ENCODE peak calls at places on chromosomes 3 and 15, in five cellular contexts. One of them, this sample, is unnamed.

GRCh38 chr3:53342353-53342752 is 5.0 kb downstream of the DCP1A start:
- DNase-seq in tibial artery: no peak
- DNase-seq in Calu3: no peak
- DNase-seq in endothelial cell: no peak
- DNase-seq in fibroblast of mammary gland: peak
- DNase-seq in this sample: no peak

GRCh38 chr15:78055923-78056713 is 21.4 kb downstream of the TBC1D2B start:
- DNase-seq in tibial artery: peak
- DNase-seq in Calu3: peak
- DNase-seq in endothelial cell: peak
- DNase-seq in fibroblast of mammary gland: peak
- DNase-seq in this sample: no peak

GRCh38 chr3:69784854-69785523 is 45.7 kb downstream of the MITF start:
- DNase-seq in tibial artery: peak
- DNase-seq in Calu3: peak
- DNase-seq in endothelial cell: no peak
- DNase-seq in fibroblast of mammary gland: peak
- DNase-seq in this sample: no peak

GRCh38 chr15:63601727-63602185 is 4.6 kb downstream of the FBXL22 start:
- DNase-seq in tibial artery: no peak
- DNase-seq in Calu3: peak
- DNase-seq in endothelial cell: no peak
- DNase-seq in fibroblast of mammary gland: no peak
- DNase-seq in this sample: no peak

GRCh38 chr3:46062679-46063078 is 35.4 kb upstream of the XCR1 start:
- DNase-seq in tibial artery: no peak
- DNase-seq in Calu3: no peak
- DNase-seq in endothelial cell: no peak
- DNase-seq in fibroblast of mammary gland: no peak
- DNase-seq in this sample: no peak

GRCh38 chr3:22431334-22431733 is 680.3 kb upstream of the ZNF385D start:
- DNase-seq in tibial artery: no peak
- DNase-seq in Calu3: no peak
- DNase-seq in endothelial cell: no peak
- DNase-seq in fibroblast of mammary gland: no peak
- DNase-seq in this sample: no peak

GRCh38 chr3:14199641-14200040 is 21.0 kb downstream of the LSM3 start:
- DNase-seq in tibial artery: no peak
- DNase-seq in Calu3: no peak
- DNase-seq in endothelial cell: no peak
- DNase-seq in fibroblast of mammary gland: no peak
- DNase-seq in this sample: no peak

GRCh38 chr3:126287536-126288181 is 69.5 kb downstream of the KLF15 start:
- DNase-seq in tibial artery: peak
- DNase-seq in Calu3: peak
- DNase-seq in endothelial cell: peak
- DNase-seq in fibroblast of mammary gland: peak
- DNase-seq in this sample: no peak

GRCh38 chr3:44762170-44762677 is 630 bp downstream of the KIF15 start:
- DNase-seq in tibial artery: no peak
- DNase-seq in Calu3: no peak
- DNase-seq in endothelial cell: no peak
- DNase-seq in fibroblast of mammary gland: peak
- DNase-seq in this sample: no peak

GRCh38 chr15:54815546-54815945 is 381.2 kb downstream of the RSL24D1 start:
- DNase-seq in tibial artery: no peak
- DNase-seq in Calu3: no peak
- DNase-seq in endothelial cell: no peak
- DNase-seq in fibroblast of mammary gland: no peak
- DNase-seq in this sample: no peak

GRCh38 chr3:30073622-30074021 is 532.8 kb upstream of the TGFBR2 start:
- DNase-seq in tibial artery: no peak
- DNase-seq in Calu3: no peak
- DNase-seq in endothelial cell: no peak
- DNase-seq in fibroblast of mammary gland: peak
- DNase-seq in this sample: no peak

GRCh38 chr15:42143356-42143755 is 13.1 kb downstream of the PLA2G4F start:
- DNase-seq in tibial artery: no peak
- DNase-seq in Calu3: no peak
- DNase-seq in endothelial cell: no peak
- DNase-seq in fibroblast of mammary gland: no peak
- DNase-seq in this sample: no peak

GRCh38 chr3:30263921-30264313 is 342.5 kb upstream of the TGFBR2 start:
- DNase-seq in tibial artery: no peak
- DNase-seq in Calu3: no peak
- DNase-seq in endothelial cell: no peak
- DNase-seq in fibroblast of mammary gland: no peak
- DNase-seq in this sample: no peak

GRCh38 chr15:36177590-36178281 is 401.7 kb upstream of the CDIN1 start:
- DNase-seq in tibial artery: no peak
- DNase-seq in Calu3: peak
- DNase-seq in endothelial cell: no peak
- DNase-seq in fibroblast of mammary gland: peak
- DNase-seq in this sample: no peak

GRCh38 chr3:126731044-126731443 is 27.0 kb downstream of the CHCHD6 start:
- DNase-seq in tibial artery: no peak
- DNase-seq in Calu3: no peak
- DNase-seq in endothelial cell: no peak
- DNase-seq in fibroblast of mammary gland: no peak
- DNase-seq in this sample: no peak

GRCh38 chr3:18424213-18424861 is 802 bp downstream of the SATB1 start:
- DNase-seq in tibial artery: peak
- DNase-seq in Calu3: no peak
- DNase-seq in endothelial cell: no peak
- DNase-seq in fibroblast of mammary gland: no peak
- DNase-seq in this sample: no peak

GRCh38 chr3:172166261-172166660 is 126.9 kb downstream of the FNDC3B start:
- DNase-seq in tibial artery: no peak
- DNase-seq in Calu3: no peak
- DNase-seq in endothelial cell: no peak
- DNase-seq in fibroblast of mammary gland: no peak
- DNase-seq in this sample: no peak

GRCh38 chr15:33801954-33802353 is 166.3 kb upstream of the CHRM5 start:
- DNase-seq in tibial artery: no peak
- DNase-seq in Calu3: no peak
- DNase-seq in endothelial cell: no peak
- DNase-seq in fibroblast of mammary gland: no peak
- DNase-seq in this sample: no peak

GRCh38 chr15:29686445-29687203 is 135.6 kb downstream of the TJP1 start:
- DNase-seq in tibial artery: no peak
- DNase-seq in Calu3: no peak
- DNase-seq in endothelial cell: no peak
- DNase-seq in fibroblast of mammary gland: no peak
- DNase-seq in this sample: no peak

GRCh38 chr3:2856062-2856792 is 253.9 kb downstream of the IL5RA start:
- DNase-seq in tibial artery: no peak
- DNase-seq in Calu3: no peak
- DNase-seq in endothelial cell: no peak
- DNase-seq in fibroblast of mammary gland: no peak
- DNase-seq in this sample: no peak

GRCh38 chr3:184505479-184505878 is 56.1 kb upstream of the EPHB3 start:
- DNase-seq in tibial artery: no peak
- DNase-seq in Calu3: no peak
- DNase-seq in endothelial cell: no peak
- DNase-seq in fibroblast of mammary gland: no peak
- DNase-seq in this sample: no peak

GRCh38 chr3:38916706-38917105 is 100.7 kb upstream of the SCN10A start:
- DNase-seq in tibial artery: no peak
- DNase-seq in Calu3: no peak
- DNase-seq in endothelial cell: no peak
- DNase-seq in fibroblast of mammary gland: no peak
- DNase-seq in this sample: no peak

GRCh38 chr15:89244512-89244869 is 712 bp downstream of the FANCI start:
- DNase-seq in tibial artery: no peak
- DNase-seq in Calu3: no peak
- DNase-seq in endothelial cell: no peak
- DNase-seq in fibroblast of mammary gland: peak
- DNase-seq in this sample: no peak

GRCh38 chr3:130725746-130726145 is 20.9 kb downstream of the PIK3R4 start:
- DNase-seq in tibial artery: no peak
- DNase-seq in Calu3: no peak
- DNase-seq in endothelial cell: no peak
- DNase-seq in fibroblast of mammary gland: no peak
- DNase-seq in this sample: no peak

GRCh38 chr15:101288905-101289513 is 6.0 kb downstream of the SNRPA1 start:
- DNase-seq in tibial artery: no peak
- DNase-seq in Calu3: peak
- DNase-seq in endothelial cell: no peak
- DNase-seq in fibroblast of mammary gland: peak
- DNase-seq in this sample: no peak

GRCh38 chr3:76756578-76756977 is 283.3 kb upstream of the ROBO2 start:
- DNase-seq in tibial artery: no peak
- DNase-seq in Calu3: peak
- DNase-seq in endothelial cell: no peak
- DNase-seq in fibroblast of mammary gland: no peak
- DNase-seq in this sample: no peak

GRCh38 chr3:53254810-53255359 is 937 bp downstream of the TKT start:
- DNase-seq in tibial artery: peak
- DNase-seq in Calu3: peak
- DNase-seq in endothelial cell: peak
- DNase-seq in fibroblast of mammary gland: peak
- DNase-seq in this sample: no peak

GRCh38 chr15:25243800-25244097 is 195.1 kb downstream of the UBE3A start:
- DNase-seq in tibial artery: peak
- DNase-seq in Calu3: no peak
- DNase-seq in endothelial cell: no peak
- DNase-seq in fibroblast of mammary gland: no peak
- DNase-seq in this sample: peak

GRCh38 chr3:189139631-189140030 is 32.1 kb upstream of the TPRG1 start:
- DNase-seq in tibial artery: no peak
- DNase-seq in Calu3: no peak
- DNase-seq in endothelial cell: no peak
- DNase-seq in fibroblast of mammary gland: no peak
- DNase-seq in this sample: no peak

GRCh38 chr15:88337993-88338392 is 81.5 kb upstream of the NTRK3 start:
- DNase-seq in tibial artery: no peak
- DNase-seq in Calu3: no peak
- DNase-seq in endothelial cell: no peak
- DNase-seq in fibroblast of mammary gland: no peak
- DNase-seq in this sample: no peak

DNA sequence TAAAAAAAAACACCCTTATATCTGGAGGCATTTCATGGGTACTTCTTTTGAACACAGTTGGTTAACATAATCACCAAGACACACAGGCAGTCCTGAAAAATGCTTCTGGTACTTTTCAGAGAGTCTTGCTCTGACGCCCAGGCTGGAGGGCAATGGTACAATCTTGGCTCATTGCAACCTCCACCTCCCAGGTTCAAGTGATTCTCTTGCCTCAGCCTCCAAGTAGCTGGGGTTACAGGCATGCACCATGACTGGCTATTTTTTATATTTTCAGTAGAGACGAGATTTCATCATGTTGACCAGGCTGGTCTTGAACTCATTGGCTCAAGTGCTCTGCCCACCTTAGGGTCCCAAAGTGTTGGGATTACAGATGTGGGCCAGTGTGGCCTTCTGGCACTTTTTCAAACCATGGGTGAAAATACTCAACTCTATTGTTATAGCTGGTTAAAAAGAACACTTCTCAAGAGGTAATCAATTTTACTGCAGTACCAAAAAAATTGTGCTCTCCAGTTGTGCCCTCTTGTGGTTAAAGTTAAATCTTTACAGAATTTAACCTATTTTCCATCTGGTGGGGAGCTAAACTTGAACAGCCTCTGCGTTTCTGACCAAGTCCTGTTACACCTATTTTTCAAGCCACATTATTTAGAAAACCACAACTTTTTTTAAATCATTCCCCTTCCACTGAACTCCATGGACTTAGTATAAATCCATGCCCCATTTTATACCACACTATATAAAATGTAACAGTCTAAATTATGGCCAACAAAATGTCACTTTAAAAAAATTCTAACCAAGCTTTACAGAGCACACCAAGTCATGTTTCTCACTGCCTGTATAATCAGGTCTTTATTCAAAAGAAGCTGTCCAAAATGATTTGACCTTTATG is 1.2 kb upstream of the SNAPC5 start:
- DNase-seq in tibial artery: no peak
- DNase-seq in Calu3: no peak
- DNase-seq in endothelial cell: no peak
- DNase-seq in fibroblast of mammary gland: peak
- DNase-seq in this sample: no peak
- TF ChIP-seq CTCF in tibial artery: peak
- TF ChIP-seq CTCF in Calu3: no peak
- TF ChIP-seq CTCF in endothelial cell: peak
- TF ChIP-seq CTCF in fibroblast of mammary gland: peak
- TF ChIP-seq CTCF in this sample: no peak

GRCh38 chr3:180804871-180805430 is 107.5 kb upstream of the FXR1 start:
- DNase-seq in tibial artery: no peak
- DNase-seq in Calu3: no peak
- DNase-seq in endothelial cell: peak
- DNase-seq in fibroblast of mammary gland: peak
- DNase-seq in this sample: no peak

DNA sequence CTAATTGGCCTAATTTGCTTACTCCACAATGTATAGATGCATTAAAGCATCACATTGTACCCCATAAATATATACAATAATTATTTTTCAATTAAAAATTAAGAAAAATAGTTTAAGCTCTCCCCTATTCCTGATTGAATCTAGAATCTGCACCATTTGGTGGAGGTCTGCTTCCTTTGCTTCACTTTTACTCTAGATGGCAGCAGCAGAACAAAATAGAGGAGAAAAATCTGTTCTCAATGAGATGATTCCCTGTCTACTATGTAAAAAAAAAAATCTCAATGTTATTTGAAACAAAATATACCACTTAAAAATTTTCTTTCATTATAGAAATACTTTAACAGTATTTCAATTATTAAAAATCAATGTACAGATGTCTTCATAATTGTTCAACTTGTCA is 109.6 kb upstream of the FXR1 start:
- DNase-seq in tibial artery: no peak
- DNase-seq in Calu3: peak
- DNase-seq in endothelial cell: no peak
- DNase-seq in fibroblast of mammary gland: peak
- DNase-seq in this sample: no peak
- TF ChIP-seq CTCF in tibial artery: no peak
- TF ChIP-seq CTCF in Calu3: peak
- TF ChIP-seq CTCF in endothelial cell: no peak
- TF ChIP-seq CTCF in fibroblast of mammary gland: peak
- TF ChIP-seq CTCF in this sample: no peak

GRCh38 chr3:98343647-98344507 is 9.8 kb upstream of the OR5K4 start:
- DNase-seq in tibial artery: no peak
- DNase-seq in Calu3: peak
- DNase-seq in endothelial cell: peak
- DNase-seq in fibroblast of mammary gland: peak
- DNase-seq in this sample: no peak
- TF ChIP-seq CTCF in tibial artery: no peak
- TF ChIP-seq CTCF in Calu3: peak
- TF ChIP-seq CTCF in endothelial cell: peak
- TF ChIP-seq CTCF in fibroblast of mammary gland: peak
- TF ChIP-seq CTCF in this sample: peak

GRCh38 chr3:177642482-177643163 is 445.3 kb upstream of the TBL1XR1 start:
- DNase-seq in tibial artery: no peak
- DNase-seq in Calu3: no peak
- DNase-seq in endothelial cell: no peak
- DNase-seq in fibroblast of mammary gland: no peak
- DNase-seq in this sample: no peak
- TF ChIP-seq CTCF in tibial artery: no peak
- TF ChIP-seq CTCF in Calu3: no peak
- TF ChIP-seq CTCF in endothelial cell: no peak
- TF ChIP-seq CTCF in fibroblast of mammary gland: no peak
- TF ChIP-seq CTCF in this sample: no peak

This sample was measured in CD14-positive monocyte.